ENCODE peak calls at places on chromosome 7, in four cellular contexts. I, K, Z and O are unnamed samples.

GRCh38 chr7:100035865-100036264 is 13.7 kb upstream of the ZSCAN21 start:
- DNase-seq in Z (no peak), K (no peak), I (no peak), O (no peak)

GRCh38 chr7:130823060-130823459 is 89.1 kb upstream of the KLF14 start:
- DNase-seq in I (no peak), Z (no peak), K (no peak), O (no peak)

GRCh38 chr7:82821037-82821436 is 341.6 kb downstream of the PCLO start:
- DNase-seq in I (no peak), Z (no peak), K (no peak), O (no peak)

GRCh38 chr7:26948617-26949118 is 84.3 kb upstream of the SKAP2 start:
- DNase-seq in I (peak), Z (no peak), K (no peak), O (no peak)

GRCh38 chr7:116354546-116355422 is 144.4 kb downstream of the TES start:
- DNase-seq in I (peak), Z (no peak), K (no peak), O (peak)

GRCh38 chr7:128902761-128903585 is 7.5 kb downstream of the KCP start:
- DNase-seq in Z (no peak), K (no peak), I (no peak), O (no peak)

GRCh38 chr7:126659124-126659523 is 593.6 kb downstream of the GRM8 start:
- DNase-seq in K (no peak), Z (no peak), I (no peak), O (no peak)

GRCh38 chr7:139131622-139132021 is 22.1 kb upstream of the ZC3HAV1 start:
- DNase-seq in K (no peak), I (no peak), Z (no peak), O (no peak)

GRCh38 chr7:156172638-156173037 is 360.4 kb upstream of the SHH start:
- DNase-seq in Z (no peak), I (no peak), K (no peak), O (no peak)

GRCh38 chr7:23341846-23342598 is 42.9 kb downstream of the MALSU1 start:
- DNase-seq in K (no peak), I (no peak), Z (no peak), O (no peak)

GRCh38 chr7:99794585-99795502 is 10.9 kb upstream of the CYP3A4 start:
- DNase-seq in I (peak), Z (no peak), K (no peak), O (no peak)

GRCh38 chr7:522071-522937 is 2.7 kb upstream of the PDGFA start:
- DNase-seq in Z (peak), I (peak), K (peak), O (no peak)

GRCh38 chr7:129702316-129702715 is 90.8 kb downstream of the NRF1 start:
- DNase-seq in K (no peak), Z (no peak), I (no peak), O (no peak)

GRCh38 chr7:92808006-92808405 is 28.4 kb downstream of the CDK6 start:
- DNase-seq in Z (no peak), I (no peak), K (no peak), O (no peak)

GRCh38 chr7:28078036-28078901 is 102.3 kb downstream of the JAZF1 start:
- DNase-seq in I (no peak), K (peak), Z (peak), O (peak)